ENCODE peak calls at places on chromosomes 12 and 14, in five cellular contexts. N is spleen; W is adipocyte; C is AG10803; I is activated naive CD8-positive, alpha-beta T cell treated with anti-CD3 and anti-CD28 coated beads, Interleukin-2, amount 10 ng/mL, durations not matched to agents 7 days and 5 days. U is an unnamed sample.

GRCh38 chr12:96271469-96272199 is 77.5 kb downstream of the ELK3 start:
- DNase-seq in N (no peak), W (no peak), C (peak), I (no peak), U (no peak)

GRCh38 chr12:100842156-100842555 is 47.6 kb downstream of the ANO4 start:
- DNase-seq in N (no peak), W (peak), C (no peak), I (no peak), U (no peak)

GRCh38 chr12:56450241-56450640 is 1.0 kb upstream of the TIMELESS start:
- DNase-seq in N (no peak), W (no peak), C (no peak), I (no peak), U (no peak)

GRCh38 chr12:101642115-101643067 is 47.6 kb downstream of the MYBPC1 start:
- DNase-seq in N (no peak), W (no peak), C (no peak), I (peak), U (no peak)

GRCh38 chr12:53169644-53170043 is 10.9 kb upstream of the ZNF740 start:
- DNase-seq in N (no peak), W (no peak), C (no peak), I (no peak), U (no peak)

GRCh38 chr14:70638416-70638815 is 3.3 kb upstream of the TTC9 start:
- DNase-seq in N (no peak), W (no peak), C (no peak), I (no peak), U (no peak)

GRCh38 chr12:68809190-68810026 is 1.4 kb downstream of the MDM2 start:
- DNase-seq in N (no peak), W (no peak), C (peak), I (no peak), U (no peak)

GRCh38 chr14:60160422-60160821 is 4.8 kb downstream of the DHRS7 start:
- DNase-seq in N (no peak), W (no peak), C (no peak), I (no peak), U (no peak)

GRCh38 chr12:93591137-93591868 is 18.8 kb downstream of the SOCS2 start:
- DNase-seq in N (peak), W (peak), C (peak), I (peak), U (peak)

GRCh38 chr12:57090456-57090855 is 1.5 kb downstream of the NAB2 start:
- DNase-seq in N (no peak), W (no peak), C (no peak), I (no peak), U (no peak)

GRCh38 chr12:123379391-123379790 is 4.5 kb upstream of the KMT5A start:
- DNase-seq in N (no peak), W (no peak), C (no peak), I (no peak), U (no peak)

GRCh38 chr12:113850309-113851056 is 115.6 kb downstream of the RBM19 start:
- DNase-seq in N (no peak), W (peak), C (peak), I (no peak), U (no peak)

U was measured in NK-92 treated with Interleukin-12 subunit alpha and Interleukin-12 subunit beta, amount 100 ng/mL, for 24 hours.